ENCODE peak calls at places on chromosomes 11 and 22, in six cellular contexts. E, K, N, I, P and S are unnamed samples. For H3K27me3, the result is how much of the 10 kb centered on the place peaks cover.

GRCh38 chr11:122197055-122197987 is 81.3 kb upstream of the BLID start:
- DNase-seq in E (peak), K (peak), N (peak), I (peak), P (peak), S (peak)

GRCh38 chr11:76184551-76184993 is 21.7 kb downstream of the WNT11 start:
- DNase-seq in E (peak), K (no peak), N (peak), I (no peak), P (no peak), S (peak)

GRCh38 chr11:108872781-108873291 is 208.0 kb downstream of the DDX10 start:
- DNase-seq in E (no peak), K (no peak), N (peak), I (no peak), P (no peak), S (peak)

GRCh38 chr22:47781427-47782111 is 1019.1 kb downstream of the TBC1D22A start:
- DNase-seq in E (no peak), K (no peak), N (no peak), I (no peak), P (no peak), S (no peak)

GRCh38 chr11:16081756-16082531 is 274.4 kb downstream of the SOX6 start:
- DNase-seq in E (no peak), K (no peak), N (no peak), I (no peak), P (no peak), S (no peak)

GRCh38 chr22:32623943-32624342 is 149.3 kb downstream of the FBXO7 start:
- DNase-seq in E (peak), K (peak), N (peak), I (peak), P (peak), S (peak)

GRCh38 chr11:79198203-79198897 is 242.5 kb downstream of the TENM4 start:
- DNase-seq in E (no peak), K (no peak), N (no peak), I (no peak), P (no peak), S (no peak)

GRCh38 chr11:68855205-68855978 is 13.7 kb upstream of the CPT1A start:
- DNase-seq in E (no peak), K (no peak), N (peak), I (peak), P (peak), S (peak)

GRCh38 chr11:130042093-130042591 is 27.6 kb upstream of the APLP2 start:
- DNase-seq in E (peak), K (no peak), N (peak), I (no peak), P (no peak), S (peak)

GRCh38 chr11:107957109-107957588 is 28.9 kb downstream of the RAB39A start:
- DNase-seq in E (no peak), K (no peak), N (no peak), I (peak), P (peak), S (peak)

GRCh38 chr11:122202161-122202950 is 86.3 kb upstream of the BLID start:
- DNase-seq in E (peak), K (no peak), N (peak), I (no peak), P (peak), S (peak)

GRCh38 chr11:91946397-91947090 is 278.1 kb upstream of the FAT3 start:
- DNase-seq in E (peak), K (no peak), N (no peak), I (no peak), P (no peak), S (no peak)

GRCh38 chr11:96869207-96869606 is 479.4 kb downstream of the JRKL start:
- DNase-seq in E (no peak), K (peak), N (no peak), I (no peak), P (no peak), S (no peak)

GRCh38 chr22:37690901-37691504 is 4.9 kb downstream of the NOL12 start:
- DNase-seq in E (no peak), K (peak), N (no peak), I (no peak), P (no peak), S (no peak)

GRCh38 chr11:2771758-2772466 is 72.1 kb upstream of the KCNQ1OT1 start:
- DNase-seq in E (no peak), K (peak), N (no peak), I (peak), P (peak), S (no peak)

GRCh38 chr11:108388576-108388975 is 78.8 kb downstream of the C11orf65 start:
- DNase-seq in E (no peak), K (no peak), N (no peak), I (no peak), P (no peak), S (no peak)

GRCh38 chr11:134126197-134126822 is 57.4 kb downstream of the JAM3 start:
- DNase-seq in E (peak), K (peak), N (peak), I (no peak), P (no peak), S (peak)

GRCh38 chr11:6022954-6023353 is 7.6 kb downstream of the OR56A1 start:
- DNase-seq in E (peak), K (peak), N (peak), I (no peak), P (no peak), S (peak)

GRCh38 chr11:9180784-9181183 is 84.4 kb downstream of the DENND5A start:
- DNase-seq in E (peak), K (no peak), N (peak), I (no peak), P (no peak), S (peak)

GRCh38 chr11:121012091-121012490 is 11.8 kb upstream of the TBCEL start:
- DNase-seq in E (no peak), K (no peak), N (no peak), I (no peak), P (no peak), S (no peak)

GRCh38 chr11:9028591-9028990 is 24.8 kb upstream of the NRIP3 start:
- DNase-seq in E (no peak), K (no peak), N (no peak), I (no peak), P (no peak), S (no peak)

GRCh38 chr11:123020968-123021367 is 39.3 kb upstream of the BSX start:
- DNase-seq in E (peak), K (no peak), N (peak), I (no peak), P (no peak), S (peak)

GRCh38 chr11:58121101-58121500 is 4.2 kb downstream of the OR9I1 start:
- DNase-seq in E (no peak), K (no peak), N (peak), I (no peak), P (no peak), S (no peak)

GRCh38 chr22:29253561-29254282 is 14.1 kb downstream of the RHBDD3 start:
- DNase-seq in E (no peak), K (no peak), N (no peak), I (no peak), P (peak), S (no peak)

GRCh38 chr11:2385156-2386151 is 8.3 kb downstream of the CD81 start:
- DNase-seq in E (no peak), K (no peak), N (no peak), I (no peak), P (no peak), S (no peak)

GRCh38 chr22:45680932-45681700 is 9.5 kb downstream of the ATXN10 start:
- DNase-seq in E (peak), K (no peak), N (peak), I (no peak), P (no peak), S (peak)

GRCh38 chr22:26169312-26170111 is at the start of gene SEZ6L:
- DNase-seq in E (no peak), K (peak), N (no peak), I (no peak), P (peak), S (peak)

GRCh38 chr11:74842967-74843366 is 94.3 kb downstream of the RNF169 start:
- DNase-seq in E (no peak), K (no peak), N (no peak), I (no peak), P (no peak), S (no peak)

GRCh38 chr11:61536676-61537270 is 28.2 kb downstream of the LRRC10B start:
- DNase-seq in E (no peak), K (no peak), N (no peak), I (no peak), P (no peak), S (no peak)

GRCh38 chr22:47225931-47226633 is 463.6 kb downstream of the TBC1D22A start:
- DNase-seq in E (no peak), K (no peak), N (no peak), I (no peak), P (no peak), S (no peak)

GRCh38 chr22:42990131-42990838 is 24.7 kb downstream of the PACSIN2 start:
- DNase-seq in E (peak), K (peak), N (peak), I (peak), P (peak), S (peak)

GRCh38 chr11:118953265-118953664 is 2.8 kb upstream of the UPK2 start:
- DNase-seq in E (peak), K (no peak), N (peak), I (no peak), P (no peak), S (no peak)

GRCh38 chr11:70103256-70103975 is 25.3 kb downstream of the ANO1 start:
- DNase-seq in E (no peak), K (no peak), N (no peak), I (no peak), P (no peak), S (no peak)

GRCh38 chr11:123525511-123525918 is 95.4 kb downstream of the GRAMD1B start:
- DNase-seq in E (no peak), K (no peak), N (no peak), I (no peak), P (no peak), S (no peak)

GRCh38 chr11:2913776-2914474 is 15.3 kb downstream of the PHLDA2 start:
- DNase-seq in E (no peak), K (no peak), N (no peak), I (no peak), P (no peak), S (no peak)

GRCh38 chr22:43188829-43189545 is 2.1 kb upstream of the TTLL12 start:
- DNase-seq in E (peak), K (no peak), N (no peak), I (no peak), P (no peak), S (no peak)

GRCh38 chr11:9817191-9817590 is 153.3 kb downstream of the SWAP70 start:
- DNase-seq in E (no peak), K (no peak), N (no peak), I (no peak), P (no peak), S (peak)

GRCh38 chr11:68460741-68461283 is at the start of gene PPP6R3:
- DNase-seq in E (no peak), K (no peak), N (no peak), I (no peak), P (no peak), S (peak)

DNA sequence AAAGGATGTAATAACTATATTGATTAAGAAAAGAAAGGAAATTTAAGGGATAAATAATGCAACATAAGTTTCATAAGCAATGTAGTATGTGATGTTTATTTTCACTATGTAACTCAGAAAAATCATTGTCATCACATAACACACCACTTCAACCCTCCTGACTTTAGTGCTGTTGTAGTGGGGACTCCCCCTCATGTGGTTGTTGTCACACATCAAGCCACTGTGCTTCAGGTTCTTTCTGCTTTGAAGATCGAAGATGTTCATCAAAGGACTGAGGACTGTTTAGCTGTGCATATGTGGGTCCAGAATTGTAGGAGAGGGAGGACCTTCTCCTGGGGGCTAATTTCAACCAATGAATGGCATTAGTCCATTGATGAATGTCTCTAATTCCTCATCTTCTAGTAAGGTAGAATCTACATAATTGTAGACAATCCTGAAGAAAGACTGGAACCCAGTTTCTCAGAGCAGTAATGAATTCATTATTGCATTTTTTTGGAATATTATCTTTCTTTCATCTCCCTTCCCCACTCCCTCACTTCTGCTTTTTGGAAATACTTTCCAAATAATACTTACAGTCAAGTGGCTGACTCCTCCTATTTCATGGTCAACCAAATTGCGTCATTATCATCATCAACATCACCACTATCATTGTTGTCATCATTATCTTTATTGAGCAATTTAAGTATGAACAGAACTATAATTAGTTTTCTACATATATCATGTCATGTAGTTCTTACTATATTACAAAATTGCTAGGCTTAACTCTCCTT is 9.8 kb upstream of the CARD16 start:
- DNase-seq in E (no peak), K (no peak), N (no peak), I (no peak), P (no peak), S (no peak)
- H3K27me3 ChIP-seq in E (under half), K (under half), N (under half), I (under half), P (under half), S (under half)

GRCh38 chr11:77449060-77449521 is 24.8 kb downstream of the PAK1 start:
- DNase-seq in E (no peak), K (no peak), N (no peak), I (no peak), P (no peak), S (no peak)
- H3K4me3 ChIP-seq in E (no peak), K (no peak), N (no peak), I (no peak), P (no peak), S (no peak)

GRCh38 chr22:49178246-49179005 is 649.2 kb downstream of the BRD1 start:
- DNase-seq in E (no peak), K (no peak), N (no peak), I (peak), P (no peak), S (no peak)
- H3K27me3 ChIP-seq in E (under half), K (under half), N (under half), I (under half), P (under half), S (under half)

GRCh38 chr11:47589504-47590025 is 3.1 kb downstream of the FAM180B start:
- DNase-seq in E (no peak), K (no peak), N (no peak), I (peak), P (no peak), S (no peak)
- H3K4me3 ChIP-seq in E (no peak), K (no peak), N (peak), I (no peak), P (peak), S (no peak)